ENCODE peak calls at places on chromosomes 1 and 21, in eight cellular contexts. X is IMR-90; B is central memory CD4-positive, alpha-beta T cell; N is fibroblast of the aortic adventitia; G is thoracic aorta; C is HCT116; Z is astrocyte of the cerebellum; E is stimulated activated CD4-positive, alpha-beta T cell treated with anti-CD3 and anti-CD28 coated beads, Interleukin-15, amount 100 ng/mL, for 1 hour. R is an unnamed sample.

GRCh38 chr1:94805912-94806311 is 14.2 kb upstream of the SLC44A3 start:
- DNase-seq in X (peak), B (peak), N (peak), G (no peak), C (peak), Z (peak), E (peak), R (no peak)

GRCh38 chr1:215539803-215540575 is 27.1 kb upstream of the KCTD3 start:
- DNase-seq in X (peak), B (no peak), N (peak), G (no peak), C (no peak), Z (no peak), E (no peak), R (no peak)

GRCh38 chr1:40218333-40218732 is 29.4 kb upstream of the TMCO2 start:
- DNase-seq in X (no peak), B (no peak), N (no peak), G (no peak), C (no peak), Z (no peak), E (no peak), R (no peak)

GRCh38 chr1:77182083-77182482 is 37.1 kb downstream of the PIGK start:
- DNase-seq in X (no peak), B (no peak), N (no peak), G (no peak), C (no peak), Z (no peak), E (no peak), R (no peak)

GRCh38 chr21:24716306-24716918 is 890.9 kb downstream of the MRPL39 start:
- DNase-seq in X (no peak), B (no peak), N (no peak), G (no peak), C (no peak), Z (peak), E (no peak), R (no peak)

GRCh38 chr1:35220976-35221375 is 28.0 kb upstream of the SFPQ start:
- DNase-seq in X (no peak), B (no peak), N (no peak), G (no peak), C (peak), Z (no peak), E (no peak), R (no peak)

GRCh38 chr1:8154621-8155052 is 128.5 kb upstream of the ERRFI1 start:
- DNase-seq in X (peak), B (no peak), N (no peak), G (no peak), C (peak), Z (no peak), E (no peak), R (no peak)

GRCh38 chr21:25967566-25968438 is 202.8 kb downstream of the APP start:
- DNase-seq in X (no peak), B (no peak), N (peak), G (no peak), C (no peak), Z (no peak), E (no peak), R (no peak)

GRCh38 chr1:225156254-225156653 is 226.8 kb downstream of the DNAH14 start:
- DNase-seq in X (no peak), B (no peak), N (peak), G (no peak), C (no peak), Z (peak), E (no peak), R (no peak)

GRCh38 chr1:113217447-113218208 is 144.6 kb downstream of the LRIG2 start:
- DNase-seq in X (no peak), B (no peak), N (no peak), G (no peak), C (no peak), Z (no peak), E (no peak), R (no peak)

GRCh38 chr1:203271018-203271743 is 34.1 kb upstream of the BTG2 start:
- DNase-seq in X (peak), B (peak), N (peak), G (no peak), C (peak), Z (no peak), E (no peak), R (no peak)

GRCh38 chr1:84117868-84118267 is 26.2 kb upstream of the PRKACB start:
- DNase-seq in X (peak), B (no peak), N (peak), G (no peak), C (no peak), Z (no peak), E (no peak), R (no peak)

GRCh38 chr1:168693872-168694238 is 35.2 kb downstream of the DPT start:
- DNase-seq in X (no peak), B (no peak), N (no peak), G (no peak), C (no peak), Z (no peak), E (no peak), R (no peak)

GRCh38 chr1:232414100-232414499 is 215.8 kb downstream of the SIPA1L2 start:
- DNase-seq in X (no peak), B (no peak), N (no peak), G (no peak), C (no peak), Z (no peak), E (no peak), R (no peak)

GRCh38 chr1:70426154-70427131 is 15.4 kb downstream of the CTH start:
- DNase-seq in X (no peak), B (no peak), N (no peak), G (no peak), C (no peak), Z (no peak), E (no peak), R (no peak)

GRCh38 chr1:53899206-53899628 is 5.2 kb downstream of the DIO1 start:
- DNase-seq in X (peak), B (no peak), N (peak), G (no peak), C (no peak), Z (peak), E (no peak), R (no peak)

GRCh38 chr1:30901798-30902652 is 6.5 kb downstream of the SDC3 start:
- DNase-seq in X (no peak), B (no peak), N (no peak), G (no peak), C (no peak), Z (no peak), E (no peak), R (no peak)

GRCh38 chr1:37177230-37177864 is 143.0 kb upstream of the GRIK3 start:
- DNase-seq in X (peak), B (no peak), N (no peak), G (no peak), C (peak), Z (no peak), E (no peak), R (no peak)

GRCh38 chr1:2014726-2015382 is 4.3 kb upstream of the GABRD start:
- DNase-seq in X (no peak), B (no peak), N (no peak), G (no peak), C (no peak), Z (no peak), E (no peak), R (no peak)

GRCh38 chr1:107171378-107171777 is 30.5 kb downstream of the NTNG1 start:
- DNase-seq in X (no peak), B (no peak), N (no peak), G (no peak), C (no peak), Z (peak), E (no peak), R (no peak)

R was measured in esophagus squamous epithelium.